ENCODE peak calls at places on chromosomes 2 and 18, in eight cellular contexts. X, Q, V, A, W, N, M and U are unnamed samples.

GRCh38 chr18:25298853-25299274 is 53.1 kb downstream of the ZNF521 start:
- DNase-seq in Q (no peak), N (no peak), X (no peak), W (no peak), V (no peak), A (peak), M (no peak), U (peak)

GRCh38 chr2:164675027-164675426 is 53.7 kb upstream of the GRB14 start:
- DNase-seq in V (no peak), Q (no peak), A (no peak), N (no peak), W (no peak), M (no peak), X (no peak), U (no peak)

GRCh38 chr18:76938619-76939018 is 116.3 kb downstream of the ZNF236 start:
- DNase-seq in V (no peak), X (no peak), A (no peak), M (no peak), Q (no peak), W (no peak), N (no peak), U (no peak)

GRCh38 chr2:69036926-69037325 is 23.9 kb downstream of the ANTXR1 start:
- DNase-seq in M (no peak), X (no peak), Q (no peak), W (no peak), N (no peak), A (no peak), V (no peak), U (peak)

GRCh38 chr18:41073372-41073954 is 881.6 kb upstream of the PIK3C3 start:
- DNase-seq in W (no peak), A (no peak), N (no peak), Q (no peak), M (no peak), X (no peak), V (no peak), U (peak)

GRCh38 chr2:103527278-103527677 is 765.4 kb downstream of the TMEM182 start:
- DNase-seq in A (no peak), Q (no peak), W (no peak), V (peak), N (no peak), X (no peak), M (no peak), U (no peak)

GRCh38 chr2:96875498-96876035 is 5.7 kb upstream of the SEMA4C start:
- DNase-seq in M (no peak), N (peak), W (no peak), V (peak), X (no peak), Q (no peak), A (no peak), U (no peak)

GRCh38 chr2:197813093-197813787 is 8.8 kb downstream of the PLCL1 start:
- DNase-seq in N (no peak), V (no peak), X (no peak), Q (no peak), A (no peak), M (no peak), W (peak), U (peak)

GRCh38 chr18:2910261-2910660 is 63.5 kb downstream of the EMILIN2 start:
- DNase-seq in V (no peak), Q (no peak), M (no peak), X (no peak), A (no peak), W (no peak), N (no peak), U (no peak)

GRCh38 chr2:26184555-26185303 is 11.8 kb downstream of the GAREM2 start:
- DNase-seq in X (peak), Q (peak), N (no peak), A (peak), W (peak), M (peak), V (peak), U (peak)

GRCh38 chr2:1731512-1731962 is 12.8 kb downstream of the PXDN start:
- DNase-seq in N (peak), X (no peak), Q (peak), M (peak), A (no peak), W (no peak), V (peak), U (peak)

GRCh38 chr2:129831018-129831417 is 148.4 kb upstream of the RAB6C start:
- DNase-seq in N (no peak), A (no peak), X (no peak), M (no peak), Q (no peak), W (no peak), V (no peak), U (no peak)

GRCh38 chr18:76490701-76491171 is 4.3 kb downstream of the ZNF516 start:
- DNase-seq in W (peak), A (peak), N (peak), X (no peak), M (peak), Q (peak), V (peak), U (no peak)

GRCh38 chr2:190409616-190410015 is 1.5 kb downstream of the MFSD6 start:
- DNase-seq in A (no peak), N (no peak), Q (no peak), M (no peak), V (no peak), W (no peak), X (no peak), U (no peak)

GRCh38 chr2:190446750-190447516 is 38.8 kb downstream of the MFSD6 start:
- DNase-seq in M (no peak), N (no peak), V (no peak), W (no peak), Q (no peak), X (no peak), A (no peak), U (no peak)

GRCh38 chr2:129779783-129780182 is 199.7 kb upstream of the RAB6C start:
- DNase-seq in A (no peak), N (no peak), M (no peak), Q (no peak), W (no peak), X (no peak), V (no peak), U (no peak)

GRCh38 chr18:58615150-58616132 is 13.4 kb downstream of the ALPK2 start:
- DNase-seq in W (peak), X (no peak), V (no peak), M (no peak), N (no peak), A (no peak), Q (no peak), U (no peak)

GRCh38 chr2:96608459-96609455 is 29.4 kb downstream of the KANSL3 start:
- DNase-seq in M (no peak), W (no peak), Q (no peak), X (no peak), V (no peak), A (no peak), N (no peak), U (peak)

GRCh38 chr2:130826821-130827501 is 9.8 kb upstream of the ARHGEF4 start:
- DNase-seq in X (no peak), A (no peak), Q (no peak), V (no peak), W (no peak), N (no peak), M (no peak), U (no peak)

GRCh38 chr2:101121174-101121573 is 30.0 kb downstream of the TBC1D8 start:
- DNase-seq in W (no peak), V (no peak), N (no peak), Q (no peak), M (no peak), A (no peak), X (no peak), U (no peak)

GRCh38 chr2:120476141-120476540 is 130.2 kb downstream of the INHBB start:
- DNase-seq in W (no peak), V (no peak), N (no peak), Q (peak), X (no peak), A (peak), M (peak), U (no peak)

GRCh38 chr18:74013955-74014354 is 133.7 kb downstream of the FBXO15 start:
- DNase-seq in M (no peak), X (no peak), N (no peak), Q (no peak), A (no peak), V (no peak), W (peak), U (peak)

GRCh38 chr18:34322365-34323289 is 97.9 kb upstream of the NOL4 start:
- DNase-seq in Q (peak), X (no peak), M (no peak), N (peak), A (peak), W (peak), V (peak), U (peak)

GRCh38 chr2:41736105-41736567 is 311.7 kb upstream of the PKDCC start:
- DNase-seq in A (no peak), N (no peak), M (no peak), V (no peak), Q (no peak), W (no peak), X (no peak), U (no peak)

GRCh38 chr2:181300600-181301291 is 156.4 kb upstream of the ITGA4 start:
- DNase-seq in W (no peak), V (no peak), X (no peak), N (no peak), Q (no peak), M (no peak), A (no peak), U (no peak)

GRCh38 chr2:182593394-182593707 is 122.7 kb upstream of the DNAJC10 start:
- DNase-seq in M (no peak), W (no peak), A (no peak), X (no peak), V (no peak), N (peak), Q (no peak), U (peak)

GRCh38 chr2:236512267-236512666 is 57.4 kb upstream of the ACKR3 start:
- DNase-seq in X (no peak), Q (no peak), V (no peak), W (no peak), M (no peak), N (no peak), A (no peak), U (no peak)

GRCh38 chr18:7272268-7273049 is 41.6 kb downstream of the LRRC30 start:
- DNase-seq in Q (peak), A (peak), N (peak), M (peak), W (peak), V (peak), X (no peak), U (peak)

GRCh38 chr2:60945341-60945740 is 64.0 kb downstream of the REL start:
- DNase-seq in W (no peak), Q (no peak), A (no peak), M (no peak), N (no peak), V (peak), X (no peak), U (no peak)

GRCh38 chr2:9263388-9263787 is 56.8 kb downstream of the ASAP2 start:
- DNase-seq in A (peak), X (no peak), V (no peak), Q (no peak), N (no peak), M (no peak), W (no peak), U (peak)

GRCh38 chr2:143905587-143905986 is 614.3 kb downstream of the ZEB2 start:
- DNase-seq in X (no peak), N (no peak), V (no peak), A (no peak), Q (no peak), M (no peak), W (no peak), U (no peak)

GRCh38 chr2:204108301-204108700 is 171.7 kb downstream of the ICOS start:
- DNase-seq in M (no peak), A (no peak), X (no peak), V (peak), N (peak), W (peak), Q (no peak), U (peak)

GRCh38 chr18:25144835-25145234 is 207.1 kb downstream of the ZNF521 start:
- DNase-seq in M (no peak), X (no peak), A (no peak), V (no peak), Q (no peak), N (no peak), W (peak), U (peak)

GRCh38 chr2:177393381-177393780 is 808 bp downstream of the AGPS start:
- DNase-seq in Q (no peak), N (no peak), W (no peak), V (peak), M (no peak), A (no peak), X (no peak), U (peak)

GRCh38 chr2:177393824-177394614 is 1.4 kb downstream of the AGPS start:
- DNase-seq in N (no peak), Q (no peak), X (no peak), W (no peak), V (no peak), M (no peak), A (no peak), U (no peak)

GRCh38 chr2:177395594-177395993 is 3.0 kb downstream of the AGPS start:
- DNase-seq in X (no peak), V (no peak), M (no peak), N (no peak), Q (no peak), W (no peak), A (no peak), U (no peak)

GRCh38 chr2:177392373-177393246 is at the start of gene AGPS:
- DNase-seq in N (peak), A (peak), W (peak), X (peak), Q (peak), V (peak), M (peak), U (peak)

DNA sequence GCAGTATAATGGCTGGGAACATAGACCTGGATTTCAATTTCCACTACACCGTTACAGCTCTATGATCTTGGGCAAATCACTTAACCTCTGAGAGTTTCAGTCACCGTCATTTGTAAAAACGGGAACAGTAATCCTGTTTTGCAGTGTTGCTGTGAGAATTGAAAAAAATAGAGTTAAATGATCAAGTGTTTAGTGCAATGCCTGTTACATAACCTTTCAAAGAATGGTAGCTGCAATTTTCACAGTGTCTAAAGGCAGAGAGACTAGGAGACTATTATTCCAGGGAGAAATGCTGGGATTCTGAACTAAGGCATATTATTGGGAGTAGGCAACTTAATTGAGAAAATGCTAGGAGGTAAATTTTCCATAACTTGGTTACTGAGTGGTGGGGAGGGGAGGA is 2.0 kb downstream of the AGPS start:
- DNase-seq in Q (no peak), A (no peak), W (no peak), N (no peak), V (no peak), M (no peak), X (no peak), U (no peak)
- H3K4me3 ChIP-seq in Q (peak), A (no peak), W (no peak), N (no peak), V (no peak), M (no peak), X (no peak), U (no peak)

GRCh38 chr18:47775961-47776360 is 154.5 kb downstream of the SMAD2 start:
- DNase-seq in A (peak), Q (no peak), M (no peak), W (peak), N (no peak), X (no peak), V (no peak), U (no peak)
- TF ChIP-seq CTCF in A (peak), Q (peak), M (no peak), W (no peak), N (peak), X (peak), V (peak), U (peak)

GRCh38 chr18:22173221-22173927 is 4.0 kb downstream of the GATA6 start:
- DNase-seq in M (no peak), V (no peak), N (no peak), A (no peak), Q (no peak), W (no peak), X (no peak), U (no peak)

GRCh38 chr18:22173928-22174301 is 4.5 kb downstream of the GATA6 start:
- DNase-seq in V (peak), N (no peak), W (peak), M (no peak), A (no peak), Q (no peak), X (no peak), U (no peak)

GRCh38 chr18:22176282-22176621 is 6.9 kb downstream of the GATA6 start:
- DNase-seq in W (no peak), V (no peak), M (no peak), A (no peak), Q (no peak), X (no peak), N (no peak), U (no peak)

GRCh38 chr18:22175326-22175725 is 5.9 kb downstream of the GATA6 start:
- DNase-seq in Q (no peak), X (no peak), W (no peak), M (no peak), A (no peak), V (no peak), N (no peak), U (no peak)

DNA sequence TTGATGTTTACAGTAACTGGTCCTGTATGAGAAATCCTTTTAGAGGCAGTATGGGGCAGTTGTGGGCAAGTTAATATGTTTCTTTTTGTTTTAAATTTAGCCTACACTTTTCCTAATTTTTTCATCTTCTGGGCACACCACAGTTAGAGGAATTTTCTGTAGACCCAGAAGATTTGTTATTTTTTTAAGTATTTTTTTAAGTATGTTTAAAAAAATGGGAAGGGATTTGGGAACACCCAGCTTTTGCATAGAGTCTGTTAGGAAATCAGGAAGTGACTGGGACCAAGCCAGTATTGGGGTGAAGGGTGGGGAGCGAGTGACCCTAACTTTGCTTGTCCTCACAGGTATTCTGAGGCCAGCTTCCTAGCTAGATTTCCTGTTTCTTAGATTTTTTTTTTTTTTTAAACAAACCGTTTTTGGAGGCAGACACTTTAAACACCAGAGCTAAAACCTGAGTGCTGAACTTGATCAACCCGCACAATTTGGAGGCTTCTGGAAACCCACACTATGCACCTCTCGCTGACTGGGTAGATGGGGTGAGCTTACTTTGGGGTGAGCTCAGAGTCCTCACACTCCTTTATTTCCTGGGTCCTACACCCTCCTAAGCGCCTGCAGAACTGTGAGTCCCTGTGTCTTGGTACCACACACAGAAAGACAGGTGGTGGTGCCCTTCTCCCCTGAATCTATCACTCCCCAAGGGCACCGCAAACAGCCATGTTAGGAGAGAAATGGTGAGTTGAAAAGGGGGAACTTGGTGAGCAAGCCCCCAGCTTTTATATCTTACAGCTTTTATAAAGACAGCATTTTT is 5.2 kb downstream of the GATA6 start:
- DNase-seq in W (peak), N (no peak), M (no peak), V (peak), A (peak), Q (no peak), X (no peak), U (no peak)
- H3K4me3 ChIP-seq in W (peak), N (no peak), M (no peak), V (no peak), A (no peak), Q (peak), X (peak), U (peak)

DNA sequence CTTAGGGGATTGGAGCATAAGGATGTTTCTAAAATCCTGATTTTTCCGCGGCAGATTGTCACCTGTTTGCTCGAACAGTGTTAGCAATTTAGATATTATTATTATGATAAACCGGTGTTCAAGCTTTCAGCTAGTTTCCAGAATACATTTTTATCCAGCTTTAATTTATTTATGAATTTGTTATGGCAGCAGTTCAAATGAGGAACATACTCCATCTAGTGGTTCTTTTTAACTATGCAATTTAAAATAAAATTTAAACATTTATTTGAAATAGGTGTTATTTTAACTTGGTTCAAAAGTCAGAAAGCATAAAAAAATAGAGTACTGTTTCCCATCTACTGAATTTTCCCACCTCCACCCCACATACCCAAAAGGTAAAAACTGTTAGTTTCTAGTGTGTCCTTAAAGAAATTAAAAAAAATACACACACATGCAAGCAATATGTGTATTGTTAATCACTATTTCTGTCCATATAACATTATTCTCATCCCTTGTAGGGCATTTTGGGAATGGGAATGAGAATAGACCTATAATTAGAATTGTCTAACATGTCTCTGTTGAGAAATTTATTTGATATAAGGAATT is 23.2 kb downstream of the ACOXL start:
- DNase-seq in V (no peak), A (no peak), M (no peak), N (no peak), Q (no peak), X (no peak), W (no peak), U (peak)
- TF ChIP-seq CTCF in V (peak), A (peak), M (no peak), N (no peak), Q (peak), X (peak), W (peak), U (peak)

GRCh38 chr2:20371656-20372055 is 21.0 kb upstream of the PUM2 start:
- DNase-seq in N (no peak), W (no peak), M (no peak), Q (no peak), A (no peak), V (no peak), X (no peak), U (no peak)

GRCh38 chr2:20378341-20378740 is 27.7 kb upstream of the PUM2 start:
- DNase-seq in X (no peak), M (peak), N (no peak), W (no peak), A (no peak), Q (no peak), V (no peak), U (no peak)

GRCh38 chr2:20377738-20378137 is 27.1 kb upstream of the PUM2 start:
- DNase-seq in X (no peak), N (no peak), Q (no peak), M (no peak), A (no peak), W (no peak), V (no peak), U (no peak)

GRCh38 chr2:20373241-20373640 is 22.6 kb upstream of the PUM2 start:
- DNase-seq in N (no peak), Q (no peak), M (no peak), X (no peak), A (peak), W (no peak), V (no peak), U (no peak)

DNA sequence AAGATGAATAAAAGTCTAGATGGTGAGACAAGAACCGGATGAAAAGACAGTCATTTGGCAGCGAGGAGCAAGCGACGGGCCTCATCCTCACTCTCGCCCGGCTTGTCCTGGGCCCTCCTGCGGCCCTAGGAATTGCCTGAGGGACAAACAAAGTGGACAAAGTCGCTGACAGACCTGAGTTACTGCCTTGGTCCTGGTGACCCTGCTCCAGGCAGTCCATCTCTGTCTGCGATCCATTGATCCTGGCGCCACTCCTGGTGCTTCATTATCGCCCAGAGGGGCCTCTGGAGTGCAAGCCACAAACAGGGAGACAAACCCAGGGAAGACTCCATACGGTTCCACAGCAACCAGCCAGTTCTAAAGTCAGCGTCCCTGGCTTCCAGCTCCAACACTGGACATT is 24.3 kb upstream of the PUM2 start:
- DNase-seq in A (no peak), M (no peak), Q (no peak), X (no peak), W (no peak), V (no peak), N (no peak), U (no peak)
- H3K4me3 ChIP-seq in A (no peak), M (no peak), Q (no peak), X (no peak), W (no peak), V (no peak), N (no peak), U (no peak)

GRCh38 chr2:80852079-80852807 is 547.7 kb upstream of the LRRTM1 start:
- DNase-seq in W (no peak), Q (no peak), N (no peak), V (no peak), M (no peak), A (no peak), X (no peak), U (no peak)
- TF ChIP-seq CTCF in W (no peak), Q (no peak), N (no peak), V (peak), M (no peak), A (no peak), X (no peak), U (no peak)